ENCODE peak calls at places on chromosomes 13 and 19, in four cellular contexts. E is NCI-H1092 treated with DMSO at 0.1 percent for 48 hours, U is AG09319, Y is Right ventricle myocardium superior. M is an unnamed sample.

GRCh38 chr19:16363852-16364230 is 39.2 kb downstream of the KLF2 start:
- DNase-seq in E (no peak), U (no peak), Y (no peak), M (no peak)

GRCh38 chr19:34989248-34989797 is 10.8 kb upstream of the GRAMD1A start:
- DNase-seq in E (no peak), U (no peak), Y (no peak), M (no peak)

GRCh38 chr13:110226051-110226562 is 80.8 kb downstream of the COL4A1 start:
- DNase-seq in E (no peak), U (no peak), Y (no peak), M (no peak)

GRCh38 chr19:57746580-57747471 is at the start of gene ZNF776:
- DNase-seq in E (peak; percentile 82), U (peak; percentile 68), Y (peak; percentile 85), M (peak; percentile 83)

GRCh38 chr13:47109028-47109427 is 212.2 kb upstream of the HTR2A start:
- DNase-seq in E (no peak), U (no peak), Y (no peak), M (no peak)

GRCh38 chr19:32416749-32417469 is 11.3 kb downstream of the DPY19L3 start:
- DNase-seq in E (no peak), U (peak; percentile 3), Y (no peak), M (no peak)

GRCh38 chr13:82898625-82899024 is 983.6 kb downstream of the SLITRK1 start:
- DNase-seq in E (no peak), U (no peak), Y (no peak), M (no peak)

GRCh38 chr13:73948848-73949529 is 185.2 kb downstream of the KLF12 start:
- DNase-seq in E (no peak), U (no peak), Y (no peak), M (no peak)

M was measured in COR-L47.